ENCODE peak calls at places on chromosome 5, in nine cellular contexts. C is fibroblast of lung, T is heart right ventricle, U is spleen, J is uterus, D is heart left ventricle, R is MM.1S, Q is breast epithelium, B is IMR-90. X is an unnamed sample. For H3K9me3, the result is how much of the 10 kb centered on the place peaks cover.

GRCh38 chr5:1551426-1551825 is 27.7 kb upstream of the LPCAT1 start:
- DNase-seq in C (no peak), T (no peak), U (no peak), J (no peak), D (no peak), R (no peak), Q (no peak), B (no peak), X (no peak)

GRCh38 chr5:60287174-60287771 is 393.7 kb upstream of the PDE4D start:
- DNase-seq in C (peak), T (peak), U (no peak), J (no peak), D (peak), R (peak), Q (no peak), B (peak), X (no peak)

GRCh38 chr5:1545126-1545797 is 21.5 kb upstream of the LPCAT1 start:
- DNase-seq in C (no peak), T (no peak), U (peak), J (no peak), D (no peak), R (no peak), Q (no peak), B (no peak), X (no peak)

GRCh38 chr5:119274767-119275130 is 81.1 kb upstream of the TNFAIP8 start:
- DNase-seq in C (peak), T (no peak), U (no peak), J (no peak), D (no peak), R (peak), Q (no peak), B (peak), X (no peak)

GRCh38 chr5:156128026-156128425 is 198.9 kb upstream of the SGCD start:
- DNase-seq in C (peak), T (no peak), U (no peak), J (no peak), D (no peak), R (peak), Q (no peak), B (no peak), X (no peak)

GRCh38 chr5:97006454-97006853 is 70.6 kb downstream of the LNPEP start:
- DNase-seq in C (peak), T (no peak), U (no peak), J (no peak), D (no peak), R (no peak), Q (no peak), B (peak), X (no peak)

GRCh38 chr5:149433524-149434131 is 54.5 kb upstream of the IL17B start:
- DNase-seq in C (peak), T (no peak), U (no peak), J (peak), D (no peak), R (no peak), Q (no peak), B (peak), X (no peak)

GRCh38 chr5:170480277-170480676 is 23.5 kb upstream of the KCNIP1 start:
- DNase-seq in C (no peak), T (no peak), U (no peak), J (no peak), D (no peak), R (no peak), Q (no peak), B (no peak), X (no peak)

GRCh38 chr5:130166839-130167490 is 262.7 kb downstream of the CHSY3 start:
- DNase-seq in C (no peak), T (no peak), U (no peak), J (no peak), D (no peak), R (no peak), Q (no peak), B (no peak), X (no peak)

GRCh38 chr5:83265318-83265717 is 188.0 kb downstream of the XRCC4 start:
- DNase-seq in C (peak), T (no peak), U (no peak), J (no peak), D (no peak), R (no peak), Q (no peak), B (peak), X (no peak)

GRCh38 chr5:41683181-41683580 is 172.8 kb upstream of the PLCXD3 start:
- DNase-seq in C (no peak), T (no peak), U (no peak), J (no peak), D (no peak), R (peak), Q (no peak), B (no peak), X (no peak)

GRCh38 chr5:173882632-173883031 is 5.5 kb upstream of the CPEB4 start:
- DNase-seq in C (peak), T (no peak), U (no peak), J (no peak), D (no peak), R (no peak), Q (no peak), B (peak), X (no peak)

GRCh38 chr5:74630387-74631087 is 10.0 kb downstream of the ENC1 start:
- DNase-seq in C (peak), T (no peak), U (no peak), J (no peak), D (no peak), R (no peak), Q (no peak), B (peak), X (no peak)

GRCh38 chr5:112154940-112155686 is 264.0 kb downstream of the EPB41L4A start:
- DNase-seq in C (no peak), T (no peak), U (no peak), J (no peak), D (no peak), R (no peak), Q (no peak), B (peak), X (no peak)

GRCh38 chr5:179211076-179211475 is 134.2 kb downstream of the ADAMTS2 start:
- DNase-seq in C (no peak), T (no peak), U (no peak), J (no peak), D (no peak), R (no peak), Q (no peak), B (peak), X (peak)

GRCh38 chr5:146109379-146109778 is 4.0 kb upstream of the PLAC8L1 start:
- DNase-seq in C (no peak), T (no peak), U (no peak), J (no peak), D (no peak), R (no peak), Q (no peak), B (no peak), X (no peak)

GRCh38 chr5:107516452-107517184 is 154.1 kb downstream of the EFNA5 start:
- DNase-seq in C (peak), T (no peak), U (no peak), J (no peak), D (no peak), R (no peak), Q (no peak), B (peak), X (no peak)

GRCh38 chr5:73232266-73233041 is 59.5 kb downstream of the TMEM174 start:
- DNase-seq in C (peak), T (no peak), U (no peak), J (no peak), D (no peak), R (no peak), Q (no peak), B (no peak), X (peak)

GRCh38 chr5:13412040-13412595 is 532.4 kb downstream of the DNAH5 start:
- DNase-seq in C (no peak), T (no peak), U (no peak), J (no peak), D (no peak), R (no peak), Q (no peak), B (no peak), X (no peak)

GRCh38 chr5:173807150-173807784 is 80.9 kb upstream of the CPEB4 start:
- DNase-seq in C (no peak), T (no peak), U (no peak), J (no peak), D (no peak), R (no peak), Q (no peak), B (no peak), X (no peak)

GRCh38 chr5:33120671-33121070 is 320.1 kb upstream of the TARS1 start:
- DNase-seq in C (peak), T (no peak), U (no peak), J (no peak), D (no peak), R (no peak), Q (no peak), B (peak), X (no peak)

GRCh38 chr5:59236996-59237395 is 654.1 kb downstream of the RAB3C start:
- DNase-seq in C (peak), T (no peak), U (no peak), J (no peak), D (no peak), R (no peak), Q (no peak), B (no peak), X (no peak)

GRCh38 chr5:81630721-81631120 is 120.2 kb downstream of the SSBP2 start:
- DNase-seq in C (no peak), T (no peak), U (no peak), J (no peak), D (no peak), R (no peak), Q (no peak), B (no peak), X (no peak)

GRCh38 chr5:171701138-171701537 is 84.5 kb upstream of the SMIM23 start:
- DNase-seq in C (no peak), T (no peak), U (no peak), J (no peak), D (peak), R (no peak), Q (no peak), B (no peak), X (no peak)

GRCh38 chr5:55675119-55675518 is 37.0 kb downstream of the SLC38A9 start:
- DNase-seq in C (peak), T (no peak), U (no peak), J (no peak), D (no peak), R (no peak), Q (no peak), B (peak), X (no peak)

GRCh38 chr5:112475747-112476435 is 56.8 kb upstream of the EPB41L4A start:
- DNase-seq in C (peak), T (no peak), U (no peak), J (no peak), D (peak), R (no peak), Q (no peak), B (no peak), X (no peak)

DNA sequence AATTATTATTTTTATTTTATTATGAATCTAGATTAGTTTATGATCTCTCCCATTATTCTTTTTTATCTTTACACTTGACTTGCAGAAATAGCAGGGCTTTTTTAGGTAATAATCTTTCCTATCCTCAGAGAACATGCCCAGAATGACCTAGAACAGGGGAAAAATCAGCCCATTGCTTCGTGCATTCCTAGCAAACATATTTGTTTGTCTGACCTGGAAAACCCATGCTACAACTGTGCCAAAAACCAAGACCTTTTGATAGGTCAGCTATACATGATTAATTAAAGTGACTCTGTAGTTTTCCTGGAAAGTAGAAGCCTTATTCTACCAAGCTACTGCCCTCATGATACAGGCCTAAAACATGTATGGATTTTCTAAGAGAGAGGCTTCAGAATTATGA is 24.1 kb upstream of the CCDC112 start:
- DNase-seq in C (peak), T (no peak), U (no peak), J (no peak), D (no peak), R (no peak), Q (no peak), B (no peak), X (no peak)
- TF ChIP-seq CTCF in C (no peak), T (no peak), U (no peak), J (no peak), D (no peak), R (no peak), Q (no peak), B (no peak), X (no peak)

GRCh38 chr5:180932660-180933059 is 33.7 kb downstream of the BTNL8 start:
- DNase-seq in C (no peak), T (no peak), U (no peak), J (no peak), D (no peak), R (no peak), Q (no peak), B (no peak), X (no peak)

GRCh38 chr5:180938294-180938693 is 39.3 kb downstream of the BTNL8 start:
- DNase-seq in C (no peak), T (no peak), U (no peak), J (no peak), D (no peak), R (no peak), Q (no peak), B (no peak), X (no peak)

DNA sequence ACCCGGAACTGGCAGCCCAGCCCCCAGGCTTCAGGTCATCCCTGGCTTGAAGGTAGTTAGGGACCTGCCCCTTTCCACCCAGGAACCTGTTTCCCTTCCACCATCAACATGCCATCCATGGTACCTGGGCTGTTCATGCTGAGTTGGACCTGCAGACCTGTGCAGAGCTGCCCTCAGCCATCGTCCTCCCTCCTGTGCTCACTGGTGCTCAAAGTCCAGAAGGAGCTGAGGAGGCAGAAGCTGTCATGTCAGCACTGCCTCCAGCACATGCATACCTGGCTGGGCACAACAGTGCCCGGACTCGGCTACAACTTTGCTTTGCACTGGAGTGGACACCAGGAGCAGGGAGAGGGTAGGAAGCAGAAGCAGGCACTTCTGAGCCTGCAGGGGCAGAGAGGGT is 36.2 kb downstream of the BTNL8 start:
- DNase-seq in C (no peak), T (no peak), U (no peak), J (no peak), D (no peak), R (no peak), Q (no peak), B (no peak), X (no peak)
- H3K9me3 ChIP-seq in C (under half), T (half or more), U (half or more), J (under half), D (under half), R (under half), Q (under half), B (under half), X (under half)

GRCh38 chr5:57501414-57502321 is 19.1 kb upstream of the ACTBL2 start:
- DNase-seq in C (no peak), T (peak), U (no peak), J (no peak), D (peak), R (no peak), Q (no peak), B (no peak), X (no peak)
- H3K27ac ChIP-seq in C (no peak), T (peak), U (no peak), J (no peak), D (peak), R (no peak), Q (peak), B (peak), X (no peak)

GRCh38 chr5:154518438-154518867 is 40.4 kb upstream of the HAND1 start:
- DNase-seq in C (no peak), T (no peak), U (no peak), J (no peak), D (no peak), R (no peak), Q (no peak), B (no peak), X (no peak)

GRCh38 chr5:154514331-154514730 is 36.3 kb upstream of the HAND1 start:
- DNase-seq in C (no peak), T (no peak), U (no peak), J (no peak), D (no peak), R (no peak), Q (no peak), B (no peak), X (no peak)

GRCh38 chr5:154517781-154518437 is 39.9 kb upstream of the HAND1 start:
- DNase-seq in C (no peak), T (no peak), U (no peak), J (no peak), D (no peak), R (no peak), Q (no peak), B (no peak), X (no peak)

GRCh38 chr5:154517181-154517580 is 39.2 kb upstream of the HAND1 start:
- DNase-seq in C (no peak), T (no peak), U (no peak), J (no peak), D (no peak), R (no peak), Q (no peak), B (no peak), X (no peak)

GRCh38 chr5:154516475-154516874 is 38.4 kb upstream of the HAND1 start:
- DNase-seq in C (no peak), T (no peak), U (no peak), J (no peak), D (no peak), R (no peak), Q (no peak), B (no peak), X (no peak)
- TF ChIP-seq CTCF in C (no peak), T (no peak), U (no peak), J (no peak), D (no peak), R (no peak), Q (no peak), B (no peak), X (no peak)

GRCh38 chr5:53878015-53878414 is 317.6 kb downstream of the NDUFS4 start:
- DNase-seq in C (no peak), T (no peak), U (no peak), J (no peak), D (no peak), R (no peak), Q (no peak), B (no peak), X (no peak)

GRCh38 chr5:53879708-53880356 is 319.4 kb downstream of the NDUFS4 start:
- DNase-seq in C (no peak), T (no peak), U (no peak), J (no peak), D (no peak), R (no peak), Q (no peak), B (no peak), X (no peak)

GRCh38 chr5:53884411-53884810 is 324.0 kb downstream of the NDUFS4 start:
- DNase-seq in C (no peak), T (no peak), U (no peak), J (no peak), D (no peak), R (no peak), Q (no peak), B (no peak), X (no peak)

GRCh38 chr5:53884844-53885243 is 324.4 kb downstream of the NDUFS4 start:
- DNase-seq in C (peak), T (no peak), U (no peak), J (no peak), D (no peak), R (no peak), Q (no peak), B (peak), X (no peak)

GRCh38 chr5:53882637-53883036 is 322.2 kb downstream of the NDUFS4 start:
- DNase-seq in C (peak), T (no peak), U (no peak), J (no peak), D (no peak), R (no peak), Q (no peak), B (peak), X (no peak)
- H3K9me3 ChIP-seq in C (under half), T (under half), U (under half), J (under half), D (under half), R (under half), Q (under half), B (under half), X (under half)

DNA sequence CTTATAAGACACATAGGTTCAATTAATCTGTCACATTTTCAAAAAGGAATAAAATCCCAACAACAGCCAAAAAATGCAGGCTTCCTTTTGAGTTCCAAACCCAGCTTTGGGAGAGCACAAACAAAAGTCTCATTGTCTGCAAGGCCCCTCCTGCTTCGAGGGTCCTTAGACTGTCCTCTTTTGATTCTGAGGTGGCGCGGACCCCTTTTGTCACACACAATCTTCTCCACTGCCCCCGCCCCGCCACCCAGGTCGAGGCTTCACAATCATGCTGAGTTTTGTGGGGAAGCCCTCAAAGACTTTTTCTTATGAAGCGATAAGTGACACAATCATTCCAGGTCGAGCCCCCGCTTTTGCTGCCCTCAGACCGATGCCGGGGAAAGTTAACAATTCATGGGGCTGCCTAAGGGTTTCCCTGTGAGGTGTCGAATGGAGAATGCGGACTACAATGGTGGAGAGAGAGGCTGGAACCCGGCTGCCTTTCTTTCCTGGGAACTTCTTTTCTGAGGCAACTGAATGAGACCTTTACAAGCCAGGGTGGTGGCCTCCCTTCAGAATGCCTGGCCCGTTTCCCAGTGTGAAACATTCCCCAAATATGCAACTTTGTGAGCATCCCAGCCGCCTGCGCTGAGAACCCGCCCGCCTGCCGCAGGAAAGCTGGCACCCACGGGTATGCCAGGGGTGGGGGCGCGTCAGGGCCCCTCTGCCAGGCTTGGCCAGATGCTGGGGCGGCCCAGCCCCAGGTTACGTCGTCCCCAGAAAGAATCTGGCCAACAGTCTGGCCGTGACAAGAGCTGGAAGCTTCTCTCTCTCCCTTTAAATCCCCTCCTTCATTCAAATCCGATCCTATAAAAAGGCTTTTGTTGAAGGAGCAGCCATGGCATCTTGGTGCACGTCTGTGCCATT is 71.9 kb downstream of the MAP1B start:
- DNase-seq in C (peak), T (peak), U (no peak), J (peak), D (peak), R (no peak), Q (peak), B (peak), X (no peak)
- H3K27ac ChIP-seq in C (peak), T (no peak), U (no peak), J (peak), D (peak), R (no peak), Q (peak), B (peak), X (no peak)

X was measured in left lung.